ENCODE peak calls at places on chromosomes 6 and 20, in seven cellular contexts. U is stomach, H is sigmoid colon, O is transverse colon, F is SK-N-SH, P is GM12891, C is suprapubic skin. V is an unnamed sample.

GRCh38 chr6:64815718-64816117 is 891.3 kb downstream of the EYS start:
- DNase-seq in C (no peak), P (no peak), F (no peak), O (no peak), H (no peak), U (no peak), V (no peak)

GRCh38 chr6:21163110-21163837 is 430.3 kb upstream of the SOX4 start:
- DNase-seq in H (no peak), F (no peak), C (no peak), P (no peak), O (no peak), U (no peak), V (no peak)

GRCh38 chr6:42100029-42100901 is 42.2 kb downstream of the C6orf132 start:
- DNase-seq in U (no peak), O (peak; percentile 42), H (no peak), C (no peak), F (no peak), P (no peak), V (no peak)

GRCh38 chr6:150599199-150600002 is at the start of gene PLEKHG1:
- DNase-seq in F (peak; percentile 59), C (peak; percentile 84), O (peak; percentile 89), H (peak; percentile 85), P (peak; percentile 78), U (peak; percentile 83), V (peak; percentile 61)

GRCh38 chr20:59835448-59836395 is 97.7 kb downstream of the SYCP2 start:
- DNase-seq in H (peak; percentile 67), F (peak; percentile 72), U (no peak), P (no peak), C (no peak), O (peak; percentile 65), V (no peak)

GRCh38 chr6:146028250-146028789 is 542 bp upstream of the GRM1 start:
- DNase-seq in F (peak; percentile 58), C (no peak), P (peak; percentile 32), U (peak; percentile 55), O (peak; percentile 32), H (no peak), V (no peak)

GRCh38 chr6:114304304-114304887 is 38.4 kb downstream of the HS3ST5 start:
- DNase-seq in F (no peak), C (no peak), H (no peak), O (no peak), P (no peak), U (no peak), V (no peak)

GRCh38 chr20:15977026-15977425 is 596.2 kb downstream of the KIF16B start:
- DNase-seq in O (no peak), U (no peak), H (no peak), F (no peak), C (no peak), P (no peak), V (no peak)

GRCh38 chr6:138769102-138769676 is 4.4 kb upstream of the CCDC28A start:
- DNase-seq in F (no peak), O (no peak), P (no peak), C (no peak), H (no peak), U (no peak), V (no peak)

GRCh38 chr6:15352884-15353283 is 107.0 kb downstream of the JARID2 start:
- DNase-seq in F (no peak), P (no peak), C (no peak), O (no peak), H (no peak), U (no peak), V (no peak)

GRCh38 chr6:31058128-31058894 is 48.0 kb downstream of the MUC22 start:
- DNase-seq in U (no peak), F (peak; percentile 42), P (no peak), C (no peak), O (no peak), H (no peak), V (no peak)

GRCh38 chr6:18454446-18454845 is 67.3 kb downstream of the RNF144B start:
- DNase-seq in H (no peak), O (no peak), C (no peak), P (no peak), U (no peak), F (no peak), V (no peak)

GRCh38 chr6:18451756-18452155 is 64.6 kb downstream of the RNF144B start:
- DNase-seq in O (no peak), U (no peak), H (no peak), C (no peak), F (no peak), P (no peak), V (no peak)

DNA sequence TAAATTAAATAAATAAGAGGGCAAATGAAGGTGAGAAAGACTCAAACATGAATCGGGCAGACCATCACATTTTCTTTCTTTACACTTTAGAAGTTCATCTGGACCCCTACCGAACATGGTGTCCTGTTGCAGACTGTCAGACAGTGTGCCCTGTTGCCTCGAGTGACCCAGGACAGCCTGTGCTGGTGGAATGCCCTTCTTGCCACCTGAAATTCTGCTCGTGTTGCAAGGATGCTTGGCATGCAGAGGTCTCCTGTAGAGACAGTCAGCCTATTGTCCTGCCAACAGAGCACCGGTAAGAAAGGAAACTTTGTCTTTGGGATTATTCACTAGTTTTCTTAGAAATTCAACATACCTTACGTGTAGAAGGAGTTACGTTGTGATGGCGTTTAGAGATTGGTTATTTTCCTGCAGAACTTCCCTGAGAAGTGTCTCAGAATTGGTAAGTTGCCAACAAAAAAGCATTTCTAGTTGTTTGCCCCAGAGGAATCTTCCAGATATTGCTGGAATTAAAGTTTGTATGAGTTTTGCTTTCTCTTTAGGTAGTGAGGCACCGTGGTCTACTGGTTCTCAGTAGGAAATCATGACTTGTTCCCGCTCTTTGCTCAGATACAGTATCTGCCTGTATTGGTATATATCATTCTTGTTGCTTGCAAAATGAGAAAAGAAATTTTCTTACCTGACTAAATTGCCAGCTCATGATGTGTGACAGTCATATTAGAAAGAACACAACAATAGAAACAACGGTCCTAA is 70.1 kb downstream of the RNF144B start:
- DNase-seq in C (no peak), U (no peak), O (no peak), H (no peak), P (no peak), F (no peak), V (no peak)
- TF ChIP-seq POLR2AphosphoS5 in C (no peak), U (no peak), O (no peak), H (no peak), P (no peak), F (no peak), V (no peak)

DNA sequence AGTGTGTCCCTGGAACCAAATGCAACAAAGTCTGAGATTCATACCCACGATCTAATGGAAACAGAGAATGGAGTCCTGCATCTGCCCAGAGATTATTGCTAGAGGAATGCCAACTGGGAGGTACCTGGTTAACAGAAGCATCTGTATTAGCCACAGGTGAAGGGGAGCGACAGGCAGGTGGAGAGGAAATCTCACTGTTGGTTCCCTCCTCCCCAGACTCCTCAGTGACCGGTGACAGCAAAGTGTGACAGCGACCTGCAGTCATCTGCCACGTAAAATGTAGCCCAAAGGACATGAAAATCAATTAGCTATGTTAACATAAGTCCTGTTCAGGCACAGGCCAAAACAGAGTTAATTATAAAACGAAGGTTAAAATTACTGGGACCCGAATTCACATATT is 336.6 kb downstream of the SYNE1 start:
- DNase-seq in F (no peak), O (no peak), H (no peak), C (no peak), P (no peak), U (no peak), V (no peak)
- TF ChIP-seq POLR2AphosphoS5 in F (no peak), O (no peak), H (no peak), C (no peak), P (no peak), U (no peak), V (no peak)

DNA sequence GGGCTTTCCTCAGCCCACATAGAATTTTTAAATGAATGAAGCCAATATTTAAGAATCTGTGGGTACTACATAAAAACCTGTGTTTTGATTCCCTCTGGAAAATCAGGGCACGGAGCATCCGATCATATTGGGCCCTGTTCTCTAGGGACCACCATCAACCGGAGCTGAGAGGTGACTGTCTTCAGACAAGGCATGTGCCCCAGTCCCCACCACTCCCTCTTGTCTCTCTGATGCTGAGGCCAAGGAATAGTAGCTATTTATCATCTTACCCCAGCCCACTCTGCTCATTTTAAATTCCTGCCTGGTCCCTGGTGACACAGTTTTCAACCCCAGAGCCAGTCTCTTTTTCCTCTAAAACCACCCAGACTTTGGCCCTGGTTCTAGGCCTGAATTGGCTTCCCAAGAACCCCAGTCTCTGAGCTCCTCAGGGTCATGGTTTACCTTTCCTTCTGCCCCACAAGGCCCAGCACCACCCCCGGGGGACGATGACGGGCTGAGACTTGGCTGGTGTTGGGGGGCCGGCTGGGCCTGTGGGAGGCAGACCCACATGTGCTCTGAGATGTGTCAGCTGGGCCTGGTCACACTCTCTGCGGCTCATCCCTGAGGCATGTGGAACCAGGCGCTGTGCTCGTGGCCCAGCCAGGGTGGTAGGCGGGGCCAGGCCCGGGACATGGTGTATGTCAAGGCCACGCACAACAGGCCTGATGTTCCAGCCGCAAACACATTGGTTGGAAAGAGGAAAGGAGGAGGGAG is 114.4 kb downstream of the CEBPB start:
- DNase-seq in P (no peak), C (peak; percentile 96), O (peak; percentile 82), H (peak; percentile 100), F (peak; percentile 67), U (peak; percentile 61), V (no peak)
- TF ChIP-seq POLR2AphosphoS5 in P (no peak), C (peak; percentile 87), O (peak; percentile 90), H (peak; percentile 99), F (no peak), U (peak; percentile 100), V (no peak)

GRCh38 chr6:72620866-72621242 is 1.0 kb upstream of the KCNQ5 start:
- DNase-seq in U (no peak), C (no peak), H (no peak), F (peak; percentile 12), P (no peak), O (no peak), V (no peak)

GRCh38 chr6:72621243-72622093 is at the start of gene KCNQ5:
- DNase-seq in P (no peak), U (no peak), H (no peak), F (peak; percentile 49), C (no peak), O (peak; percentile 8), V (no peak)

GRCh38 chr6:72622094-72622540 is 253 bp downstream of the KCNQ5 start:
- DNase-seq in O (peak; percentile 30), U (peak; percentile 35), H (no peak), P (no peak), C (no peak), F (peak; percentile 84), V (peak; percentile 39)

GRCh38 chr6:72617721-72618120 is 4.1 kb upstream of the KCNQ5 start:
- DNase-seq in C (no peak), U (no peak), F (no peak), P (no peak), H (no peak), O (no peak), V (no peak)

DNA sequence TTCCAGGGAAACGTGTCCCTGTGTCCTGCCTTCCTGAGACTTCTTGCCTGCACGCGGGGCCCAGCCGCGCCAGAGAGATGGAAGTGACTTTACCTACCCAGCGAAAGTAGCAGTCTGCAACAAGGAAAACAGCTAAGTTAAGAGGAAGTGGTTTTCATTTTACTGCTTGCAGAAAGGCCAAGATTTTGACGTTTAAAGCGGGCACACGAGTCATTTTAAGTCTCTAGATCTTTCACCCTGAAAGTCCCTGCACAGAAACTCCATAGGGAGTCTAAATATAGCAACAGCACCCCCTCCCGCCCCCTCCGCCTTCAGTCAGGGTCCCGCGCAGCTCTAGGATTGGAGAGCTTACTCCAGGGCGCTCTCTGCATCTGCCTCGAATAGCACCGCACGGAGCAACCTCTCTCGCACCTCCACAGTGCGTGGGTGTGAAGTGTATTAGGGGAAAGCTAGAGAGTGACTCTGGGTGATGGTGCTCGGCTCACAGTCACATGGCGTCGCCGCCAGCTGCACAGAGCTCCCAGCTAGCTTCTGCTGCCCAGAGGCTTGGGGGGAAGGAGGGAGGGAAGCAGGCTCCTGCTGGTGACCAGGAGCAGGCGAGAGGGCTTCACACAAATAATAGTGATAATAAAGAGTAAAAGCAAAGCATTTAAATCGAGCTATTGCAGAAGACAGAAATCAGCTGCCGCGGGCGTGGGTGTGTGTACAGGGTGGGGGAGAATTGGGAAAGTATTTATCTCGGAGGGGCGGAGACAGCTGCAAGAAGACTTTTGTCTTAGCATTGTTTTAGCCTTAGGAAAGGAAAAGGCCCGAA is 1.8 kb upstream of the KCNQ5 start:
- DNase-seq in P (peak; percentile 32), F (peak; percentile 64), H (no peak), O (peak; percentile 41), U (peak; percentile 30), C (no peak), V (peak; percentile 45)
- TF ChIP-seq POLR2AphosphoS5 in P (no peak), F (no peak), H (no peak), O (no peak), U (no peak), C (no peak), V (no peak)